ENCODE peak calls at places on chromosomes 7 and 10, in four cellular contexts. One of them, this sample, is unnamed.

GRCh38 chr10:86025509-86025908 is 341.1 kb downstream of the GRID1 start:
- DNase-seq in activated effector memory CD4-positive, alpha-beta T cell treated with anti-CD3 and anti-CD28 coated beads, Interleukin-2, amount 50 U/mL, for 16 hours: no peak
- DNase-seq in stimulated activated CD4-positive, alpha-beta T cell treated with anti-CD3 and anti-CD28 coated beads, Interleukin-1b, Interleukin-23, amount 100 ng/mL, for 4 hours: no peak
- DNase-seq in activated T-cell treated with anti-CD3 and anti-CD28 coated beads, Interleukin-2, amount 50 U/mL, for 48 hours: no peak
- DNase-seq in this sample: no peak

GRCh38 chr7:127021857-127022256 is 230.9 kb downstream of the GRM8 start:
- DNase-seq in activated effector memory CD4-positive, alpha-beta T cell treated with anti-CD3 and anti-CD28 coated beads, Interleukin-2, amount 50 U/mL, for 16 hours: no peak
- DNase-seq in stimulated activated CD4-positive, alpha-beta T cell treated with anti-CD3 and anti-CD28 coated beads, Interleukin-1b, Interleukin-23, amount 100 ng/mL, for 4 hours: no peak
- DNase-seq in activated T-cell treated with anti-CD3 and anti-CD28 coated beads, Interleukin-2, amount 50 U/mL, for 48 hours: no peak
- DNase-seq in this sample: no peak

GRCh38 chr10:36172574-36172973 is 530.5 kb upstream of the FZD8 start:
- DNase-seq in activated effector memory CD4-positive, alpha-beta T cell treated with anti-CD3 and anti-CD28 coated beads, Interleukin-2, amount 50 U/mL, for 16 hours: no peak
- DNase-seq in stimulated activated CD4-positive, alpha-beta T cell treated with anti-CD3 and anti-CD28 coated beads, Interleukin-1b, Interleukin-23, amount 100 ng/mL, for 4 hours: no peak
- DNase-seq in activated T-cell treated with anti-CD3 and anti-CD28 coated beads, Interleukin-2, amount 50 U/mL, for 48 hours: no peak
- DNase-seq in this sample: no peak

GRCh38 chr7:16721541-16721940 is 32.0 kb upstream of the TSPAN13 start:
- DNase-seq in activated effector memory CD4-positive, alpha-beta T cell treated with anti-CD3 and anti-CD28 coated beads, Interleukin-2, amount 50 U/mL, for 16 hours: no peak
- DNase-seq in stimulated activated CD4-positive, alpha-beta T cell treated with anti-CD3 and anti-CD28 coated beads, Interleukin-1b, Interleukin-23, amount 100 ng/mL, for 4 hours: no peak
- DNase-seq in activated T-cell treated with anti-CD3 and anti-CD28 coated beads, Interleukin-2, amount 50 U/mL, for 48 hours: peak; percentile 23
- DNase-seq in this sample: no peak

GRCh38 chr7:151936207-151936606 is 20.0 kb upstream of the GALNTL5 start:
- DNase-seq in activated effector memory CD4-positive, alpha-beta T cell treated with anti-CD3 and anti-CD28 coated beads, Interleukin-2, amount 50 U/mL, for 16 hours: no peak
- DNase-seq in stimulated activated CD4-positive, alpha-beta T cell treated with anti-CD3 and anti-CD28 coated beads, Interleukin-1b, Interleukin-23, amount 100 ng/mL, for 4 hours: no peak
- DNase-seq in activated T-cell treated with anti-CD3 and anti-CD28 coated beads, Interleukin-2, amount 50 U/mL, for 48 hours: no peak
- DNase-seq in this sample: no peak

GRCh38 chr10:44477021-44477420 is 92.1 kb upstream of the CXCL12 start:
- DNase-seq in activated effector memory CD4-positive, alpha-beta T cell treated with anti-CD3 and anti-CD28 coated beads, Interleukin-2, amount 50 U/mL, for 16 hours: no peak
- DNase-seq in stimulated activated CD4-positive, alpha-beta T cell treated with anti-CD3 and anti-CD28 coated beads, Interleukin-1b, Interleukin-23, amount 100 ng/mL, for 4 hours: no peak
- DNase-seq in activated T-cell treated with anti-CD3 and anti-CD28 coated beads, Interleukin-2, amount 50 U/mL, for 48 hours: no peak
- DNase-seq in this sample: no peak

GRCh38 chr7:156895024-156895780 is 2.2 kb upstream of the LMBR1 start:
- DNase-seq in activated effector memory CD4-positive, alpha-beta T cell treated with anti-CD3 and anti-CD28 coated beads, Interleukin-2, amount 50 U/mL, for 16 hours: no peak
- DNase-seq in stimulated activated CD4-positive, alpha-beta T cell treated with anti-CD3 and anti-CD28 coated beads, Interleukin-1b, Interleukin-23, amount 100 ng/mL, for 4 hours: no peak
- DNase-seq in activated T-cell treated with anti-CD3 and anti-CD28 coated beads, Interleukin-2, amount 50 U/mL, for 48 hours: no peak
- DNase-seq in this sample: no peak

GRCh38 chr10:17872191-17873091 is 63.3 kb downstream of the MRC1 start:
- DNase-seq in activated effector memory CD4-positive, alpha-beta T cell treated with anti-CD3 and anti-CD28 coated beads, Interleukin-2, amount 50 U/mL, for 16 hours: no peak
- DNase-seq in stimulated activated CD4-positive, alpha-beta T cell treated with anti-CD3 and anti-CD28 coated beads, Interleukin-1b, Interleukin-23, amount 100 ng/mL, for 4 hours: no peak
- DNase-seq in activated T-cell treated with anti-CD3 and anti-CD28 coated beads, Interleukin-2, amount 50 U/mL, for 48 hours: no peak
- DNase-seq in this sample: no peak

GRCh38 chr7:20219446-20220292 is 2.5 kb upstream of the MACC1 start:
- DNase-seq in activated effector memory CD4-positive, alpha-beta T cell treated with anti-CD3 and anti-CD28 coated beads, Interleukin-2, amount 50 U/mL, for 16 hours: no peak
- DNase-seq in stimulated activated CD4-positive, alpha-beta T cell treated with anti-CD3 and anti-CD28 coated beads, Interleukin-1b, Interleukin-23, amount 100 ng/mL, for 4 hours: no peak
- DNase-seq in activated T-cell treated with anti-CD3 and anti-CD28 coated beads, Interleukin-2, amount 50 U/mL, for 48 hours: no peak
- DNase-seq in this sample: peak; percentile 92

GRCh38 chr10:13439771-13440708 is 88.8 kb downstream of the BEND7 start:
- DNase-seq in activated effector memory CD4-positive, alpha-beta T cell treated with anti-CD3 and anti-CD28 coated beads, Interleukin-2, amount 50 U/mL, for 16 hours: peak; percentile 87
- DNase-seq in stimulated activated CD4-positive, alpha-beta T cell treated with anti-CD3 and anti-CD28 coated beads, Interleukin-1b, Interleukin-23, amount 100 ng/mL, for 4 hours: peak; percentile 55
- DNase-seq in activated T-cell treated with anti-CD3 and anti-CD28 coated beads, Interleukin-2, amount 50 U/mL, for 48 hours: peak; percentile 83
- DNase-seq in this sample: peak; percentile 89

GRCh38 chr10:54434782-54435181 is 366.2 kb downstream of the PCDH15 start:
- DNase-seq in activated effector memory CD4-positive, alpha-beta T cell treated with anti-CD3 and anti-CD28 coated beads, Interleukin-2, amount 50 U/mL, for 16 hours: no peak
- DNase-seq in stimulated activated CD4-positive, alpha-beta T cell treated with anti-CD3 and anti-CD28 coated beads, Interleukin-1b, Interleukin-23, amount 100 ng/mL, for 4 hours: no peak
- DNase-seq in activated T-cell treated with anti-CD3 and anti-CD28 coated beads, Interleukin-2, amount 50 U/mL, for 48 hours: no peak
- DNase-seq in this sample: no peak

GRCh38 chr7:134823400-134823799 is 44.0 kb downstream of the CALD1 start:
- DNase-seq in activated effector memory CD4-positive, alpha-beta T cell treated with anti-CD3 and anti-CD28 coated beads, Interleukin-2, amount 50 U/mL, for 16 hours: no peak
- DNase-seq in stimulated activated CD4-positive, alpha-beta T cell treated with anti-CD3 and anti-CD28 coated beads, Interleukin-1b, Interleukin-23, amount 100 ng/mL, for 4 hours: no peak
- DNase-seq in activated T-cell treated with anti-CD3 and anti-CD28 coated beads, Interleukin-2, amount 50 U/mL, for 48 hours: no peak
- DNase-seq in this sample: no peak

GRCh38 chr7:88661921-88662320 is 97.6 kb upstream of the ZNF804B start:
- DNase-seq in activated effector memory CD4-positive, alpha-beta T cell treated with anti-CD3 and anti-CD28 coated beads, Interleukin-2, amount 50 U/mL, for 16 hours: no peak
- DNase-seq in stimulated activated CD4-positive, alpha-beta T cell treated with anti-CD3 and anti-CD28 coated beads, Interleukin-1b, Interleukin-23, amount 100 ng/mL, for 4 hours: no peak
- DNase-seq in activated T-cell treated with anti-CD3 and anti-CD28 coated beads, Interleukin-2, amount 50 U/mL, for 48 hours: no peak
- DNase-seq in this sample: no peak

GRCh38 chr7:24882989-24883631 is 96.9 kb downstream of the OSBPL3 start:
- DNase-seq in activated effector memory CD4-positive, alpha-beta T cell treated with anti-CD3 and anti-CD28 coated beads, Interleukin-2, amount 50 U/mL, for 16 hours: no peak
- DNase-seq in stimulated activated CD4-positive, alpha-beta T cell treated with anti-CD3 and anti-CD28 coated beads, Interleukin-1b, Interleukin-23, amount 100 ng/mL, for 4 hours: peak; percentile 16
- DNase-seq in activated T-cell treated with anti-CD3 and anti-CD28 coated beads, Interleukin-2, amount 50 U/mL, for 48 hours: peak; percentile 61
- DNase-seq in this sample: no peak

GRCh38 chr7:122770943-122771342 is 68.2 kb upstream of the RNF148 start:
- DNase-seq in activated effector memory CD4-positive, alpha-beta T cell treated with anti-CD3 and anti-CD28 coated beads, Interleukin-2, amount 50 U/mL, for 16 hours: no peak
- DNase-seq in stimulated activated CD4-positive, alpha-beta T cell treated with anti-CD3 and anti-CD28 coated beads, Interleukin-1b, Interleukin-23, amount 100 ng/mL, for 4 hours: no peak
- DNase-seq in activated T-cell treated with anti-CD3 and anti-CD28 coated beads, Interleukin-2, amount 50 U/mL, for 48 hours: no peak
- DNase-seq in this sample: no peak

GRCh38 chr10:131202964-131203363 is 108.6 kb downstream of the TCERG1L start:
- DNase-seq in activated effector memory CD4-positive, alpha-beta T cell treated with anti-CD3 and anti-CD28 coated beads, Interleukin-2, amount 50 U/mL, for 16 hours: peak; percentile 30
- DNase-seq in stimulated activated CD4-positive, alpha-beta T cell treated with anti-CD3 and anti-CD28 coated beads, Interleukin-1b, Interleukin-23, amount 100 ng/mL, for 4 hours: no peak
- DNase-seq in activated T-cell treated with anti-CD3 and anti-CD28 coated beads, Interleukin-2, amount 50 U/mL, for 48 hours: no peak
- DNase-seq in this sample: peak; percentile 25

GRCh38 chr7:130913721-130914588 is 179.9 kb upstream of the KLF14 start:
- DNase-seq in activated effector memory CD4-positive, alpha-beta T cell treated with anti-CD3 and anti-CD28 coated beads, Interleukin-2, amount 50 U/mL, for 16 hours: peak; percentile 62
- DNase-seq in stimulated activated CD4-positive, alpha-beta T cell treated with anti-CD3 and anti-CD28 coated beads, Interleukin-1b, Interleukin-23, amount 100 ng/mL, for 4 hours: no peak
- DNase-seq in activated T-cell treated with anti-CD3 and anti-CD28 coated beads, Interleukin-2, amount 50 U/mL, for 48 hours: no peak
- DNase-seq in this sample: no peak

GRCh38 chr7:26789481-26790175 is 74.8 kb downstream of the SKAP2 start:
- DNase-seq in activated effector memory CD4-positive, alpha-beta T cell treated with anti-CD3 and anti-CD28 coated beads, Interleukin-2, amount 50 U/mL, for 16 hours: no peak
- DNase-seq in stimulated activated CD4-positive, alpha-beta T cell treated with anti-CD3 and anti-CD28 coated beads, Interleukin-1b, Interleukin-23, amount 100 ng/mL, for 4 hours: no peak
- DNase-seq in activated T-cell treated with anti-CD3 and anti-CD28 coated beads, Interleukin-2, amount 50 U/mL, for 48 hours: no peak
- DNase-seq in this sample: no peak

GRCh38 chr10:125284875-125285597 is 124.7 kb upstream of the CTBP2 start:
- DNase-seq in activated effector memory CD4-positive, alpha-beta T cell treated with anti-CD3 and anti-CD28 coated beads, Interleukin-2, amount 50 U/mL, for 16 hours: no peak
- DNase-seq in stimulated activated CD4-positive, alpha-beta T cell treated with anti-CD3 and anti-CD28 coated beads, Interleukin-1b, Interleukin-23, amount 100 ng/mL, for 4 hours: no peak
- DNase-seq in activated T-cell treated with anti-CD3 and anti-CD28 coated beads, Interleukin-2, amount 50 U/mL, for 48 hours: no peak
- DNase-seq in this sample: no peak